ENCODE peak calls at places on chromosome 3, in nine cellular contexts. S, X, P, G, L, Q, W, K and U are unnamed samples.
A peak's percentile ranks its signal among the peaks of the same experiment; 100 is the strongest.

GRCh38 chr3:73694988-73695757 is 70.4 kb upstream of the PDZRN3 start:
- DNase-seq in X (no peak), W (no peak), K (no peak), Q (no peak), P (no peak), S (no peak), G (no peak), L (no peak), U (no peak)

GRCh38 chr3:47594792-47595191 is 16.1 kb upstream of the CSPG5 start:
- DNase-seq in P (no peak), X (no peak), Q (no peak), K (no peak), W (no peak), S (no peak), G (no peak), L (no peak), U (no peak)

GRCh38 chr3:81339040-81339845 is 422.2 kb downstream of the GBE1 start:
- DNase-seq in S (peak; percentile 3), Q (no peak), G (peak; percentile 13), X (peak; percentile 27), W (no peak), P (no peak), L (no peak), K (no peak), U (no peak)

GRCh38 chr3:161274691-161275298 is 53.7 kb downstream of the NMD3 start:
- DNase-seq in W (peak; percentile 17), K (peak; percentile 27), L (peak; percentile 5), X (peak; percentile 32), G (peak; percentile 70), S (no peak), Q (no peak), P (peak; percentile 2), U (no peak)

GRCh38 chr3:19937459-19938362 is 3.7 kb upstream of the EFHB start:
- DNase-seq in S (no peak), L (no peak), P (no peak), K (no peak), W (no peak), Q (no peak), G (no peak), X (no peak), U (no peak)

GRCh38 chr3:123258811-123259420 is 57.2 kb downstream of the SEC22A start:
- DNase-seq in L (no peak), W (no peak), S (peak; percentile 49), P (no peak), G (peak; percentile 57), X (peak; percentile 42), Q (no peak), K (peak; percentile 51), U (no peak)

GRCh38 chr3:25428003-25428861 is at the start of gene RARB:
- DNase-seq in W (no peak), L (no peak), K (peak; percentile 77), P (no peak), X (peak; percentile 33), G (peak; percentile 65), Q (no peak), S (peak; percentile 27), U (no peak)

GRCh38 chr3:17478673-17479072 is 263.8 kb downstream of the TBC1D5 start:
- DNase-seq in P (no peak), S (no peak), G (no peak), L (no peak), W (no peak), X (no peak), K (peak; percentile 4), Q (peak; percentile 14), U (no peak)

GRCh38 chr3:4979401-4980228 is at the start of gene BHLHE40:
- DNase-seq in X (no peak), W (no peak), K (no peak), P (peak; percentile 14), Q (no peak), S (no peak), G (peak; percentile 56), L (no peak), U (no peak)